ENCODE peak calls at places on chromosomes 16 and 17, in five cellular contexts. One of them, this sample, is unnamed.

GRCh38 chr17:73427198-73427597 is 115.4 kb upstream of the CDC42EP4 start:
- DNase-seq in esophagus muscularis mucosa: no peak
- DNase-seq in AG09309: no peak
- DNase-seq in glutamatergic neuron: no peak
- DNase-seq in foreskin keratinocyte: no peak
- DNase-seq in this sample: no peak

GRCh38 chr17:81081217-81081616 is 46.3 kb downstream of the BAIAP2 start:
- DNase-seq in esophagus muscularis mucosa: no peak
- DNase-seq in AG09309: no peak
- DNase-seq in glutamatergic neuron: no peak
- DNase-seq in foreskin keratinocyte: no peak
- DNase-seq in this sample: no peak

GRCh38 chr17:49443862-49444261 is 29.2 kb upstream of the PHB1 start:
- DNase-seq in esophagus muscularis mucosa: no peak
- DNase-seq in AG09309: no peak
- DNase-seq in glutamatergic neuron: no peak
- DNase-seq in foreskin keratinocyte: no peak
- DNase-seq in this sample: no peak

GRCh38 chr17:40320771-40321501 is 12.0 kb downstream of the RARA start:
- DNase-seq in esophagus muscularis mucosa: no peak
- DNase-seq in AG09309: no peak
- DNase-seq in glutamatergic neuron: no peak
- DNase-seq in foreskin keratinocyte: no peak
- DNase-seq in this sample: no peak

GRCh38 chr17:37650419-37651003 is 7.3 kb upstream of the DDX52 start:
- DNase-seq in esophagus muscularis mucosa: peak
- DNase-seq in AG09309: no peak
- DNase-seq in glutamatergic neuron: peak
- DNase-seq in foreskin keratinocyte: no peak
- DNase-seq in this sample: no peak

GRCh38 chr16:24858219-24859041 is 12.7 kb downstream of the SLC5A11 start:
- DNase-seq in esophagus muscularis mucosa: no peak
- DNase-seq in AG09309: no peak
- DNase-seq in glutamatergic neuron: no peak
- DNase-seq in foreskin keratinocyte: no peak
- DNase-seq in this sample: no peak

GRCh38 chr16:5065813-5066212 is at the start of gene C16orf89:
- DNase-seq in esophagus muscularis mucosa: no peak
- DNase-seq in AG09309: no peak
- DNase-seq in glutamatergic neuron: no peak
- DNase-seq in foreskin keratinocyte: no peak
- DNase-seq in this sample: no peak

GRCh38 chr17:3038941-3039340 is 24.5 kb downstream of the OR1D5 start:
- DNase-seq in esophagus muscularis mucosa: no peak
- DNase-seq in AG09309: no peak
- DNase-seq in glutamatergic neuron: no peak
- DNase-seq in foreskin keratinocyte: no peak
- DNase-seq in this sample: peak

GRCh38 chr16:30699615-30700099 is 686 bp downstream of the SRCAP start:
- DNase-seq in esophagus muscularis mucosa: no peak
- DNase-seq in AG09309: no peak
- DNase-seq in glutamatergic neuron: no peak
- DNase-seq in foreskin keratinocyte: no peak
- DNase-seq in this sample: no peak

GRCh38 chr17:41538565-41538991 is 10.5 kb upstream of the KRT19 start:
- DNase-seq in esophagus muscularis mucosa: no peak
- DNase-seq in AG09309: no peak
- DNase-seq in glutamatergic neuron: no peak
- DNase-seq in foreskin keratinocyte: peak
- DNase-seq in this sample: no peak
- TF ChIP-seq CTCF in esophagus muscularis mucosa: no peak
- TF ChIP-seq CTCF in AG09309: no peak
- TF ChIP-seq CTCF in glutamatergic neuron: no peak
- TF ChIP-seq CTCF in foreskin keratinocyte: no peak
- TF ChIP-seq CTCF in this sample: no peak

DNA sequence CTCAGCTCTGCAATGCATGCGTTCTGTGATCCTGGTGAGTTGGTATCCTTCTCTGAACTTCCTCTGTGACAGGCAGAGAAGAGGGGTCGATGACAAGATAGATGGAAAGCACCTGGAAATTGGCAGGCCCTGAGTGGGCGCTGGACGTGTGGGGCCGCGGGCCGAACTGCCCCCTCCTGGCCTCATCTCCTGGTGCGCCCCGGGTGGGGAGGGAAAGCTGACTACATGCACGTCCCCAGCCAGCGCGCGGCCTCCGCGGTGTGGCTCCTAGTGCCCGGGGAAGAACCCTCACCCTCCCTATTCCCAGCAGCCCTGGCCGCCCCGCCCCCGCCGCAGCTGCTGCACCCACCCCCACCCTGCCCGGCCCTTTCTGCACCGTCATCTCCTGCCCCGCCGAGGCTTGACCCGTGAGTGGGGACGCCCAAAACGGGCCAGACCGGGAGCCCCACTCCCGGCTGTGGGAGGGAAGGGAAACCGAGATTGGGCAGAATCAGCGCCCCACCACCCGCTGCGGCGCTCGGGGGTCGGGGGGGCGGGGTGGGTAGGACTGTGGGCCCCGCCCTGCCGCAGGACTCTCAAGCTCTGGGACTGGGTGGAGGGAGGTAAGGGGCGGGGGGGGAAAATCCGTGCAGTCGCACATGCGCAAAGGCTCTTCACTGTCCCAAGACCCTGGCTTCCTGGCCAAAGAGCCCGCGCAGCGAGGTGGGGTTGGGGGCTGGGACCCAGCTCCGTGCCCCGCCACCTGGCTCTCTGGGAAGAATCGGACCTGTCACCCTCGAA is at the start of gene NOL3:
- DNase-seq in esophagus muscularis mucosa: peak
- DNase-seq in AG09309: no peak
- DNase-seq in glutamatergic neuron: peak
- DNase-seq in foreskin keratinocyte: no peak
- DNase-seq in this sample: peak
- TF ChIP-seq CTCF in esophagus muscularis mucosa: no peak
- TF ChIP-seq CTCF in AG09309: peak
- TF ChIP-seq CTCF in glutamatergic neuron: no peak
- TF ChIP-seq CTCF in foreskin keratinocyte: peak
- TF ChIP-seq CTCF in this sample: no peak

GRCh38 chr16:73058221-73058615 is 10.3 kb upstream of the ZFHX3 start:
- DNase-seq in esophagus muscularis mucosa: no peak
- DNase-seq in AG09309: no peak
- DNase-seq in glutamatergic neuron: peak
- DNase-seq in foreskin keratinocyte: no peak
- DNase-seq in this sample: no peak

GRCh38 chr16:73056383-73056782 is 8.5 kb upstream of the ZFHX3 start:
- DNase-seq in esophagus muscularis mucosa: no peak
- DNase-seq in AG09309: no peak
- DNase-seq in glutamatergic neuron: no peak
- DNase-seq in foreskin keratinocyte: no peak
- DNase-seq in this sample: no peak

GRCh38 chr16:73056911-73057310 is 9.0 kb upstream of the ZFHX3 start:
- DNase-seq in esophagus muscularis mucosa: no peak
- DNase-seq in AG09309: no peak
- DNase-seq in glutamatergic neuron: no peak
- DNase-seq in foreskin keratinocyte: no peak
- DNase-seq in this sample: no peak

GRCh38 chr16:73058616-73059409 is 10.9 kb upstream of the ZFHX3 start:
- DNase-seq in esophagus muscularis mucosa: no peak
- DNase-seq in AG09309: no peak
- DNase-seq in glutamatergic neuron: peak
- DNase-seq in foreskin keratinocyte: peak
- DNase-seq in this sample: no peak

DNA sequence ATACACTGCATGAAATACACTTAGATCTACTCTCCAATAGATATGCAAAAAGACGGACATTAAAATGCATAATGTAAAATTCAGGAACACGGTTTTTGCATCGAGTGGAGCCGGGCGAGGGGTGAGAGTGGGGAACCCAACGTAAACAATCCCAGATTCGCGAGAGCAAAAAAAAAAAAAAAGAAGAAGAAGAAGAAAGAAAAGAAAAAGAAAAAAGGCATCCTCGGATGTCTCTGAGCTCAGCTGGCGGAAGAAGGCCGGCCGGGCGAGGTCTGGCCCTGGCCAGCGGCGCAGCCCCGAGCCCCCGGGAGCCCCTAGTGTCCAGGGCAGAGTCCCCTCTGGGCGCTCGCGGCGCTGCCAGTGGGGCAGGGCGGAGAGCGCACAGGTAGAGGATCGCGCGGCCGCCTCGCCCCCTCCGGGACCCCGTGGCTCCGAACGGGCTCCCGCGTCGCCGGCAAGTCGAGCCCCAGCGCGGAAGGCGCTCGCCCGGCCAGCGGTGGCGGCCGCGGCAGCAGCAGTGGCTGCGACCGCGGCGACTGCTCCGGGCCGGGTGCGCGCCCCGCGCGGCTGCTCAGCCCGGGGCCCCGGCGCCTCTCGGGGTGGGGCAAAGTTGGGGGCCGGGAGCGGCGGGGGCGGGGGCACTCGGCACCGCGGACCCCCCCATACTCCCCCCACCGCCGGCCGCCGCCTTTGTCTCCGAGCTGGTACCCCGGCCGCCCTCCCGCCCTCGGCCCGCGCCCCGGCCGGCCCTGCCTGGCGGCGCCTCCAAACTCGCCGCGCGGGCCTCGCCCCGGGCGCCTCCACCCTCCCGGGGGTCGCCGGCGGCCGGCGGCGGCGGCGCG is 9.7 kb upstream of the ZFHX3 start:
- DNase-seq in esophagus muscularis mucosa: no peak
- DNase-seq in AG09309: no peak
- DNase-seq in glutamatergic neuron: peak
- DNase-seq in foreskin keratinocyte: no peak
- DNase-seq in this sample: no peak
- TF ChIP-seq CTCF in esophagus muscularis mucosa: no peak
- TF ChIP-seq CTCF in AG09309: no peak
- TF ChIP-seq CTCF in glutamatergic neuron: no peak
- TF ChIP-seq CTCF in foreskin keratinocyte: peak
- TF ChIP-seq CTCF in this sample: peak

DNA sequence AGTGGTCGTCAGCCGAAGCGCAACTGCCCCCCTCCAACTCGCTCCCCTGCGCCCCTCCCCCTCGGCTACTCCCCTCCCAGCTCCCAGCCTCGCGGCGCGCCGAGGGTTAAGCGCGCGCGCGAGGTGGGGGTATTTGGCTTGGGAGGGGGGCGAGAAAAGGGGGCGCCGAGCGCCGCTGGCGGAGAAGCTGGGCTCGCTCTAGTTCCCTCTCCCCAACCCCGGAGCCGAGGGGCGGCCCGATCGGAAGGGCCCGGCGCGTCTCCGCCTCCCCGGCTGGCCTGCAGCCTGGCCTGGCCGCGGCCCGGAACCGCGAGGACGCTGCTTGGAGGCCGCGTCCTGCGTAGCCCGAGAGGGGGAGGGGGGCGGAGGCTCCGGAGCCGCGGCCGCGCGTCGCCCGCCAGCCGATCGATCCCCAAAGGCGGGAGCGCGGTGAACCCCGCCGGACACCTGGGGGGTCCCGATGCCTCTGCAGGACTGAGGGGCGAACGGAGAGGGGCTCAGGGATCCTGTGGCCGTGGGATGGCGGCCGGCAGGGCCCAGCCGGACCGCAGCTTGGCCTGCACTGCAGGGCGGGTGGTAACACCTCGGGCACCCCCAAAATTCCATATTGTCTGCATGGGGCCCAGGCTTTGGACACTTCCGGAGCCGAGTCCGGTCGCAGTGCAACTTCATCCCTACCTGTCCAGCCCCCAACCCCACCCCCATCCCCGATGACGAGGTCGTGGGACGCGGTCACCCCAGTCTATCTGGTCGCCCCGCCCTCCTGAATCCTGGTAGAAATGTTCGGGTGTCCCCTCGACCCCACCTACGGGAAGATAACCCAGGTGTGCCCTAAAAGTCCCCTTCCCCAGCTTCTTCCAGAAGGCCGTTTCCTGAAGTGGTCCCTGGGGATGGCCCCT is 4.9 kb upstream of the CBX4 start:
- DNase-seq in esophagus muscularis mucosa: no peak
- DNase-seq in AG09309: no peak
- DNase-seq in glutamatergic neuron: peak
- DNase-seq in foreskin keratinocyte: no peak
- DNase-seq in this sample: no peak
- TF ChIP-seq CTCF in esophagus muscularis mucosa: no peak
- TF ChIP-seq CTCF in AG09309: no peak
- TF ChIP-seq CTCF in glutamatergic neuron: no peak
- TF ChIP-seq CTCF in foreskin keratinocyte: no peak
- TF ChIP-seq CTCF in this sample: no peak

GRCh38 chr17:75033346-75034235 is 13.2 kb downstream of the ATP5PD start:
- DNase-seq in esophagus muscularis mucosa: peak
- DNase-seq in AG09309: peak
- DNase-seq in glutamatergic neuron: peak
- DNase-seq in foreskin keratinocyte: peak
- DNase-seq in this sample: peak
- TF ChIP-seq CTCF in esophagus muscularis mucosa: no peak
- TF ChIP-seq CTCF in AG09309: no peak
- TF ChIP-seq CTCF in glutamatergic neuron: no peak
- TF ChIP-seq CTCF in foreskin keratinocyte: no peak
- TF ChIP-seq CTCF in this sample: no peak

DNA sequence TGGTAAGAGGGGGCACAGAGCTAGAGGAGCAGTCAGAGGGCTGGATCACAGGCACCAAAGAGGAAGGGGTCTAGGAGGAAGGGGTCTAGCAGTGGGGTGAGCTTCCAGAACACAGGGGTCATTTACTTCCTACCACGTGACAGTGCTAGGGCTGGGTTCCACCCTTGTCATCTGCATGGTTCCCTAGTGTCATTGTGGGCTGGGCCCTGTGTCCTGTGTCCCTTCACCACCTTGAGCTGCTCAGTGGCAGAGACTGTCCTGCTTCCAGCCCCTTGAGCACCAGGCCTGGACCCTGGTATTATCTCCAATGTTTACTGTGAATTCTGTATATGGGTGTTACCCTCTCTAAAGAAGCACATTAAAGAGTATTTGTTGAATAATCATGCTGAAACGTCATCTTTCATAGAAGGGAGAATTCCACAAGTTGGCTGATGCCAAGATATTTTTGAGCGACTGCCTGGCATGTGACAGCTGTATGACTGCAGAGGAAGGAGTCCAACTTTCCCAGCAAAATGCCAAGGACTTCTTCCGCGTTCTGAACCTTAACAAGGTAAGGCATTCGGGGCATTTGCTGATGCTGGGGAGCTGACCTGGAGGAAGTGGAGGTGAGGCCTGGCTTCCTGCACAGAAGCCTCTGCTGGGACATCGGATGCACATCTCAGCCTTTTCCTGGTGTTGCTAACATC is 5.5 kb downstream of the NARF start:
- DNase-seq in esophagus muscularis mucosa: no peak
- DNase-seq in AG09309: no peak
- DNase-seq in glutamatergic neuron: no peak
- DNase-seq in foreskin keratinocyte: no peak
- DNase-seq in this sample: no peak
- TF ChIP-seq CTCF in esophagus muscularis mucosa: no peak
- TF ChIP-seq CTCF in AG09309: no peak
- TF ChIP-seq CTCF in glutamatergic neuron: no peak
- TF ChIP-seq CTCF in foreskin keratinocyte: no peak
- TF ChIP-seq CTCF in this sample: no peak

This sample was measured in osteocyte.